ENCODE peak calls at places on chromosomes 5 and 9, in five cellular contexts. G, V, W, I and U are unnamed samples.

GRCh38 chr5:134079748-134080581 is 34.5 kb upstream of the TCF7 start:
- DNase-seq in G (no peak), V (no peak), W (no peak), I (no peak), U (no peak)

GRCh38 chr9:14400658-14400995 is 86.7 kb upstream of the NFIB start:
- DNase-seq in G (peak; percentile 98), V (peak; percentile 69), W (no peak), I (peak; percentile 86), U (peak; percentile 45)

GRCh38 chr9:136673970-136674785 is 11.5 kb downstream of the EGFL7 start:
- DNase-seq in G (no peak), V (no peak), W (no peak), I (no peak), U (no peak)

GRCh38 chr5:24621809-24622208 is 23.0 kb downstream of the CDH10 start:
- DNase-seq in G (peak; percentile 35), V (peak; percentile 6), W (no peak), I (peak; percentile 23), U (no peak)

GRCh38 chr9:104386425-104387069 is 117.5 kb upstream of the OR13F1 start:
- DNase-seq in G (peak; percentile 74), V (no peak), W (no peak), I (peak; percentile 18), U (peak; percentile 12)

GRCh38 chr5:56356876-56357160 is 123.7 kb upstream of the ANKRD55 start:
- DNase-seq in G (no peak), V (no peak), W (no peak), I (no peak), U (no peak)

GRCh38 chr9:36834736-36835135 is 199.3 kb downstream of the PAX5 start:
- DNase-seq in G (no peak), V (no peak), W (no peak), I (no peak), U (no peak)

GRCh38 chr5:74625742-74626241 is 14.7 kb downstream of the ENC1 start:
- DNase-seq in G (peak; percentile 42), V (no peak), W (no peak), I (peak; percentile 92), U (no peak)

GRCh38 chr9:128244443-128245226 is 31.2 kb downstream of the GOLGA2 start:
- DNase-seq in G (peak; percentile 80), V (peak; percentile 79), W (peak; percentile 72), I (peak; percentile 79), U (no peak)

GRCh38 chr9:38026840-38027527 is 42.0 kb downstream of the SHB start:
- DNase-seq in G (no peak), V (no peak), W (no peak), I (no peak), U (no peak)

DNA sequence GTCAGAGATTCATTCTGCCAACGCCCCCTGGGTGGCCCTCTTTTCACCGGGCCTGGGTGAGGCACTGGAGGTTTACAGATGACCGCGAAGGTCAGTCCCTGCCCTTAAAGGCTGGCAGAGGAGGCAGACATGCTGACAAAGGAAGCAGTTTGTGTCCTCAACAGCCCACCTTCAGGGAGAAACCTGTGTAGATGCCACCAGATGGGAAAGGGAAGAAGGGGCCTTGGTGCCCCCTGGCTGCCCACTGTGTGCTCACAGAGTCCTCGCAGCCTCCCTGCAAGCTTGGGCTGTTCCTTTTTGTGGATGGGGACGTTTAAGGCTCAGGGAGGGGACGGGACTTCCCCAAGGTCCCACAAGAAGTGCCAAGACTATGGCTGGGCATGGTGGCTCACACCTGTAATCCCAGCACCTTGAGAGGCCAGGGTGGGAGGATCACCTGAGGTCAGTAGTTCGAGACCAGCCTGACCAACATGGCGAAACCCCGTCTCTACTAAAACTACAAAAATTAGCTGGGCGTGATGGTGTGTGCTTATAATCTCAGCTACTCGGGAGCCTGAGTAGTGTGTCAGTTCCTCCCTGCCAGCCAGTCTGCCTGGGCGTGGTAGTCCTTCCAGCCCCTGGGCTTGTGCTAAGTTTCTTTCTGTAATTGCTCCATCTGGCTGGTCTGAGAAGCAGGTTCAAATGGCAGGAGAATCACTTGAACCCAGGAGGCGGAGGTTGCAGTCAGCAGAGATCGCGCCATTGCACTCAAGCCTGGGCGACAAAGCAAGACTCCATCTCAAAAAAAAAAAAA is 36.2 kb downstream of the NEK6 start:
- DNase-seq in G (no peak), V (no peak), W (no peak), I (no peak), U (no peak)
- H3K4me3 ChIP-seq in G (no peak overlapping the region), V (no peak overlapping the region), W (no peak overlapping the region), I (no peak overlapping the region), U (no peak overlapping the region)

GRCh38 chr9:7273575-7273974 is 515.8 kb downstream of the KDM4C start:
- DNase-seq in G (peak; percentile 37), V (peak; percentile 19), W (peak; percentile 1), I (peak; percentile 6), U (no peak)
- TF ChIP-seq CTCF in G (peak; percentile 56), V (peak; percentile 61), W (peak; percentile 60), I (peak; percentile 48), U (peak; percentile 46)

DNA sequence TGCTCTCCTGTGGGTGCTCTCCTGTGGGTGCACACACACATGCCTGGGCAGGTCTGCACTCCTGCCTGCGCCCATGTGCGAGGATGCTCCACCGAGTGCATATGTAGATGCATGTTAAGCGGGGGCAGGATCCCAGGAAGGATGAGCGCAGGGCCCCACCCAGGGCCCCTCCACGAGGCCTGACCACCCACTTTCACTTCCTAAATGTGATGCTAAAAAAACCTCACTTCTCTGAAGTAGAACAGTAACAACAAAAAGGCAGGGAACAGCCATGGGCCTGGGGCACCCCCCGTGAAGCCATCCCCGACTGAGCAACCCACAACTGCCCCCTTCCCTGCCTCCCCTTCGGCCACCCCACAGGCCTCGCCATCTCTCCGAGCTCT is 48.2 kb upstream of the SARDH start:
- DNase-seq in G (no peak), V (no peak), W (no peak), I (no peak), U (no peak)
- H3K4me3 ChIP-seq in G (no peak overlapping the region), V (no peak overlapping the region), W (no peak overlapping the region), I (no peak overlapping the region), U (no peak overlapping the region)

GRCh38 chr5:146909496-146910068 is 31.0 kb upstream of the PPP2R2B start:
- DNase-seq in G (no peak), V (no peak), W (no peak), I (no peak), U (no peak)

GRCh38 chr5:146903789-146904188 is 25.2 kb upstream of the PPP2R2B start:
- DNase-seq in G (no peak), V (no peak), W (no peak), I (no peak), U (no peak)

GRCh38 chr5:146904890-146905289 is 26.3 kb upstream of the PPP2R2B start:
- DNase-seq in G (no peak), V (no peak), W (no peak), I (no peak), U (no peak)

GRCh38 chr5:146910239-146910638 is 31.7 kb upstream of the PPP2R2B start:
- DNase-seq in G (no peak), V (no peak), W (no peak), I (no peak), U (no peak)

GRCh38 chr5:146906803-146907202 is 28.2 kb upstream of the PPP2R2B start:
- DNase-seq in G (no peak), V (no peak), W (no peak), I (peak; percentile 75), U (no peak)
- TF ChIP-seq CTCF in G (no peak), V (no peak), W (peak; percentile 9), I (no peak), U (peak; percentile 14)

GRCh38 chr5:169303119-169303515 is 2.2 kb upstream of the SLIT3 start:
- DNase-seq in G (no peak), V (no peak), W (no peak), I (no peak), U (no peak)
- H3K4me3 ChIP-seq in G (no peak overlapping the region), V (no peak overlapping the region), W (no peak overlapping the region), I (no peak overlapping the region), U (no peak overlapping the region)

GRCh38 chr5:167442922-167443321 is 848.5 kb upstream of the WWC1 start:
- DNase-seq in G (no peak), V (no peak), W (peak; percentile 5), I (peak; percentile 79), U (peak; percentile 59)
- TF ChIP-seq CTCF in G (no peak), V (no peak), W (no peak), I (no peak), U (no peak)

GRCh38 chr5:71703941-71704340 is 15.1 kb upstream of the CARTPT start:
- DNase-seq in G (no peak), V (no peak), W (no peak), I (no peak), U (no peak)
- H3K4me3 ChIP-seq in G (no peak overlapping the region), V (no peak overlapping the region), W (no peak overlapping the region), I (no peak overlapping the region), U (no peak overlapping the region)

DNA sequence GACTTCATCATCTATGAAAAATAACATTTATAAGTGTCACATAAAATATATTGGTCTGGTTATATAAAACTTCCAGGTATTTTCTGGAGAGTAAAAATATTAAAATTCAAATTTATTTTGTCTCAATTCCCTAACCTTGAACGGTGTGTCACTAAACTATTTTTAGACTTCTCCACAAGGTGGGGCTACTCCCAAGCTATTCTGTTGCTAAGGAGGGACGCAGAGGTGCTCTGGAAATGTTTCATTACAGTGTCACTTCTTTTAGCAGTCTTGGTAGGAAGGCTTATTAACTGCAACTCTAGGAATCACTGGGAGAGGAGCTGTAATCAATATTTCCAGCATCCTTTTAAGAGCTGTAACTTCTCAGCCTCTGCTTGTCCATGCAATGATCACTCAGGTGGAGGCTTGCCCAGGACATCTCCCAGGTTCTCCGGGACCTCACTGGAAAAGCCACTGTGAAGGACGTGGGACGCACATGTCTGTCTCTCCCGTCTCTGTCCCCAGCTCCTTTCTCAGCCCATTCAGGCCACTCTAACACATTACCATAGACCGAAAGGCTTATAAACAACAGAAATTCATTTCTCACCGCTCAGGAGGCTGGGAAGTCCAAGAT is 32.5 kb upstream of the DNAH5 start:
- DNase-seq in G (peak; percentile 71), V (no peak), W (no peak), I (peak; percentile 60), U (no peak)
- TF ChIP-seq CTCF in G (peak; percentile 41), V (no peak), W (peak; percentile 56), I (peak; percentile 39), U (peak; percentile 73)

GRCh38 chr5:141369994-141370848 is at the start of gene PCDHGB3:
- DNase-seq in G (peak; percentile 73), V (no peak), W (no peak), I (peak; percentile 53), U (no peak)
- H3K4me3 ChIP-seq in G (peak within 1 kb of the TSS; percentile 30), V (peak within 1 kb of the TSS; percentile 31), W (peak within 1 kb of the TSS; percentile 32), I (peak within 1 kb of the TSS; percentile 25), U (peak within 1 kb of the TSS; percentile 38)